ENCODE peak calls at places on chromosomes 4 and X, in eight cellular contexts. Y is RKO, W is kidney tubule cell, X is ecto neural progenitor cell, Q is SW480, Z is NCI-H1105 treated with DMSO at 0.1 percent for 48 hours, L is brain microvascular endothelial cell, I is K562. K is an unnamed sample.

GRCh38 chr4:79141530-79141929 is 184.3 kb downstream of the NAA11 start:
- DNase-seq in Y (peak), W (peak), X (peak), Q (peak), Z (no peak), L (peak), I (peak), K (no peak)

GRCh38 chr4:137393043-137393442 is 139.3 kb downstream of the PCDH18 start:
- DNase-seq in Y (no peak), W (no peak), X (peak), Q (no peak), Z (peak), L (peak), I (no peak), K (no peak)

GRCh38 chr4:121950680-121951569 is 935 bp downstream of the TRPC3 start:
- DNase-seq in Y (no peak), W (peak), X (peak), Q (peak), Z (peak), L (no peak), I (no peak), K (peak)

GRCh38 chrX:94524867-94525266 is 850.9 kb downstream of the FAM133A start:
- DNase-seq in Y (peak), W (no peak), X (no peak), Q (no peak), Z (no peak), L (no peak), I (peak), K (no peak)

GRCh38 chrX:110915120-110915519 is 119.5 kb upstream of the CHRDL1 start:
- DNase-seq in Y (peak), W (peak), X (no peak), Q (no peak), Z (no peak), L (no peak), I (no peak), K (no peak)

GRCh38 chr4:99634742-99635360 is 22.8 kb downstream of the C4orf54 start:
- DNase-seq in Y (no peak), W (no peak), X (no peak), Q (no peak), Z (no peak), L (no peak), I (no peak), K (no peak)

GRCh38 chrX:109830704-109831206 is 97.7 kb upstream of the ACSL4 start:
- DNase-seq in Y (no peak), W (peak), X (no peak), Q (no peak), Z (no peak), L (no peak), I (no peak), K (peak)

GRCh38 chr4:142110136-142110535 is 473.8 kb downstream of the IL15 start:
- DNase-seq in Y (no peak), W (no peak), X (no peak), Q (no peak), Z (no peak), L (no peak), I (no peak), K (no peak)

GRCh38 chrX:103187953-103188475 is 26.9 kb upstream of the BEX4 start:
- DNase-seq in Y (peak), W (peak), X (no peak), Q (peak), Z (peak), L (no peak), I (no peak), K (no peak)

GRCh38 chr4:85475631-85476233 is 782 bp downstream of the ARHGAP24 start:
- DNase-seq in Y (no peak), W (no peak), X (peak), Q (no peak), Z (peak), L (no peak), I (no peak), K (no peak)

GRCh38 chrX:113202601-113203000 is 362.0 kb upstream of the AMOT start:
- DNase-seq in Y (no peak), W (no peak), X (no peak), Q (no peak), Z (no peak), L (no peak), I (no peak), K (no peak)

GRCh38 chr4:114271031-114271430 is 291.6 kb upstream of the ARSJ start:
- DNase-seq in Y (no peak), W (no peak), X (no peak), Q (no peak), Z (no peak), L (no peak), I (no peak), K (no peak)

GRCh38 chr4:173511787-173512361 is 18.2 kb downstream of the HAND2 start:
- DNase-seq in Y (no peak), W (no peak), X (no peak), Q (no peak), Z (no peak), L (no peak), I (no peak), K (no peak)

GRCh38 chrX:4655743-4656142 is 942.3 kb upstream of the PRKX start:
- DNase-seq in Y (no peak), W (peak), X (no peak), Q (no peak), Z (no peak), L (no peak), I (no peak), K (no peak)

GRCh38 chr4:123398803-123399637 is 2.4 kb downstream of the SPRY1 start:
- DNase-seq in Y (peak), W (peak), X (peak), Q (peak), Z (no peak), L (peak), I (peak), K (no peak)

GRCh38 chr4:98803287-98803677 is 125.7 kb downstream of the EIF4E start:
- DNase-seq in Y (no peak), W (no peak), X (no peak), Q (no peak), Z (no peak), L (no peak), I (no peak), K (no peak)

GRCh38 chr4:56681849-56682175 is 716 bp upstream of the HOPX start:
- DNase-seq in Y (no peak), W (no peak), X (no peak), Q (no peak), Z (no peak), L (no peak), I (no peak), K (no peak)

GRCh38 chr4:158300012-158300411 is 89.7 kb downstream of the TMEM144 start:
- DNase-seq in Y (no peak), W (no peak), X (no peak), Q (no peak), Z (no peak), L (no peak), I (no peak), K (no peak)

GRCh38 chr4:72886602-72887001 is 182.9 kb downstream of the COX18 start:
- DNase-seq in Y (peak), W (peak), X (no peak), Q (peak), Z (no peak), L (no peak), I (no peak), K (no peak)

GRCh38 chr4:1047106-1047975 is 35.9 kb downstream of the FGFRL1 start:
- DNase-seq in Y (no peak), W (no peak), X (peak), Q (no peak), Z (no peak), L (no peak), I (no peak), K (no peak)

GRCh38 chrX:120274958-120275357 is 24.3 kb downstream of the ZBTB33 start:
- DNase-seq in Y (no peak), W (no peak), X (no peak), Q (no peak), Z (no peak), L (no peak), I (no peak), K (no peak)

GRCh38 chr4:140187316-140187695 is 33.3 kb upstream of the MAML3 start:
- DNase-seq in Y (no peak), W (no peak), X (no peak), Q (no peak), Z (no peak), L (no peak), I (no peak), K (no peak)

GRCh38 chr4:53476232-53477037 is 99.0 kb downstream of the FIP1L1 start:
- DNase-seq in Y (no peak), W (peak), X (no peak), Q (peak), Z (no peak), L (peak), I (peak), K (peak)